ENCODE peak calls at places on chromosomes 16 and 17, in seven cellular contexts. One of them, this sample, is unnamed. For H3K27me3, the result is how much of the 10 kb centered on the place peaks cover.

GRCh38 chr16:11819798-11820197 is 22.7 kb upstream of the ZC3H7A start:
- DNase-seq in CD8-positive, alpha-beta memory T cell: no peak
- DNase-seq in stomach: no peak
- DNase-seq in cardiac muscle cell: no peak
- DNase-seq in spleen: no peak
- DNase-seq in adipocyte: no peak
- DNase-seq in adrenal gland: no peak
- DNase-seq in this sample: no peak

GRCh38 chr16:19517424-19518089 is 4.3 kb downstream of the GDE1 start:
- DNase-seq in cardiac muscle cell: no peak
- DNase-seq in spleen: no peak
- DNase-seq in stomach: no peak
- DNase-seq in adipocyte: peak
- DNase-seq in adrenal gland: no peak
- DNase-seq in CD8-positive, alpha-beta memory T cell: no peak
- DNase-seq in this sample: no peak

GRCh38 chr17:47663997-47664941 is 14.6 kb downstream of the KPNB1 start:
- DNase-seq in adrenal gland: peak
- DNase-seq in CD8-positive, alpha-beta memory T cell: peak
- DNase-seq in adipocyte: peak
- DNase-seq in stomach: peak
- DNase-seq in spleen: peak
- DNase-seq in cardiac muscle cell: peak
- DNase-seq in this sample: no peak

GRCh38 chr17:19384723-19385391 is 2.1 kb downstream of the MFAP4 start:
- DNase-seq in CD8-positive, alpha-beta memory T cell: no peak
- DNase-seq in adrenal gland: peak
- DNase-seq in adipocyte: peak
- DNase-seq in cardiac muscle cell: peak
- DNase-seq in stomach: peak
- DNase-seq in spleen: peak
- DNase-seq in this sample: peak

GRCh38 chr16:89084814-89085612 is 8.6 kb upstream of the ACSF3 start:
- DNase-seq in stomach: no peak
- DNase-seq in cardiac muscle cell: no peak
- DNase-seq in spleen: peak
- DNase-seq in CD8-positive, alpha-beta memory T cell: no peak
- DNase-seq in adipocyte: no peak
- DNase-seq in adrenal gland: peak
- DNase-seq in this sample: no peak

GRCh38 chr16:68387301-68387700 is 61.0 kb downstream of the SMPD3 start:
- DNase-seq in spleen: no peak
- DNase-seq in adrenal gland: peak
- DNase-seq in CD8-positive, alpha-beta memory T cell: no peak
- DNase-seq in cardiac muscle cell: no peak
- DNase-seq in adipocyte: no peak
- DNase-seq in stomach: peak
- DNase-seq in this sample: no peak

GRCh38 chr16:26078971-26079370 is 387.2 kb downstream of the HS3ST4 start:
- DNase-seq in spleen: no peak
- DNase-seq in CD8-positive, alpha-beta memory T cell: no peak
- DNase-seq in adrenal gland: no peak
- DNase-seq in cardiac muscle cell: no peak
- DNase-seq in adipocyte: no peak
- DNase-seq in stomach: no peak
- DNase-seq in this sample: no peak

GRCh38 chr16:11256657-11257130 is 690 bp upstream of the SOCS1 start:
- DNase-seq in adipocyte: peak
- DNase-seq in CD8-positive, alpha-beta memory T cell: no peak
- DNase-seq in adrenal gland: peak
- DNase-seq in stomach: peak
- DNase-seq in spleen: no peak
- DNase-seq in cardiac muscle cell: peak
- DNase-seq in this sample: no peak

GRCh38 chr17:71342726-71343125 is 778.1 kb upstream of the SOX9 start:
- DNase-seq in adipocyte: no peak
- DNase-seq in adrenal gland: no peak
- DNase-seq in CD8-positive, alpha-beta memory T cell: no peak
- DNase-seq in stomach: no peak
- DNase-seq in spleen: no peak
- DNase-seq in cardiac muscle cell: no peak
- DNase-seq in this sample: no peak

GRCh38 chr17:70622382-70623260 is 453.3 kb downstream of the KCNJ2 start:
- DNase-seq in spleen: no peak
- DNase-seq in adrenal gland: no peak
- DNase-seq in CD8-positive, alpha-beta memory T cell: no peak
- DNase-seq in cardiac muscle cell: peak
- DNase-seq in stomach: peak
- DNase-seq in adipocyte: peak
- DNase-seq in this sample: no peak

GRCh38 chr16:138049-138417 is 440 bp downstream of the NPRL3 start:
- DNase-seq in stomach: no peak
- DNase-seq in spleen: peak
- DNase-seq in CD8-positive, alpha-beta memory T cell: peak
- DNase-seq in cardiac muscle cell: peak
- DNase-seq in adipocyte: peak
- DNase-seq in adrenal gland: peak
- DNase-seq in this sample: no peak

GRCh38 chr16:58249388-58249779 is 45.4 kb downstream of the PRSS54 start:
- DNase-seq in CD8-positive, alpha-beta memory T cell: no peak
- DNase-seq in spleen: no peak
- DNase-seq in cardiac muscle cell: no peak
- DNase-seq in stomach: no peak
- DNase-seq in adipocyte: no peak
- DNase-seq in adrenal gland: no peak
- DNase-seq in this sample: no peak

GRCh38 chr17:68804777-68805176 is 150.4 kb downstream of the ABCA8 start:
- DNase-seq in adipocyte: no peak
- DNase-seq in cardiac muscle cell: no peak
- DNase-seq in adrenal gland: no peak
- DNase-seq in stomach: no peak
- DNase-seq in CD8-positive, alpha-beta memory T cell: no peak
- DNase-seq in spleen: no peak
- DNase-seq in this sample: no peak

GRCh38 chr16:21156767-21157467 is 1.6 kb upstream of the LDAF1 start:
- DNase-seq in adipocyte: peak
- DNase-seq in stomach: peak
- DNase-seq in spleen: no peak
- DNase-seq in CD8-positive, alpha-beta memory T cell: no peak
- DNase-seq in cardiac muscle cell: peak
- DNase-seq in adrenal gland: peak
- DNase-seq in this sample: no peak

GRCh38 chr17:79023886-79024771 is at the start of gene C1QTNF1:
- DNase-seq in CD8-positive, alpha-beta memory T cell: peak
- DNase-seq in cardiac muscle cell: peak
- DNase-seq in stomach: peak
- DNase-seq in adrenal gland: peak
- DNase-seq in spleen: peak
- DNase-seq in adipocyte: peak
- DNase-seq in this sample: no peak

GRCh38 chr16:58421529-58421928 is 29.3 kb downstream of the GINS3 start:
- DNase-seq in stomach: no peak
- DNase-seq in cardiac muscle cell: peak
- DNase-seq in adipocyte: no peak
- DNase-seq in spleen: no peak
- DNase-seq in CD8-positive, alpha-beta memory T cell: no peak
- DNase-seq in adrenal gland: peak
- DNase-seq in this sample: no peak

GRCh38 chr17:78674595-78675315 is 97.6 kb upstream of the DNAH17 start:
- DNase-seq in adipocyte: no peak
- DNase-seq in cardiac muscle cell: no peak
- DNase-seq in CD8-positive, alpha-beta memory T cell: no peak
- DNase-seq in spleen: peak
- DNase-seq in adrenal gland: no peak
- DNase-seq in stomach: no peak
- DNase-seq in this sample: no peak

GRCh38 chr16:48013476-48013875 is 142.3 kb downstream of the ABCC12 start:
- DNase-seq in cardiac muscle cell: peak
- DNase-seq in adipocyte: no peak
- DNase-seq in CD8-positive, alpha-beta memory T cell: no peak
- DNase-seq in spleen: no peak
- DNase-seq in stomach: no peak
- DNase-seq in adrenal gland: no peak
- DNase-seq in this sample: no peak

GRCh38 chr17:31674305-31674704 is 184.7 kb downstream of the COPRS start:
- DNase-seq in CD8-positive, alpha-beta memory T cell: no peak
- DNase-seq in adipocyte: peak
- DNase-seq in cardiac muscle cell: peak
- DNase-seq in adrenal gland: no peak
- DNase-seq in stomach: no peak
- DNase-seq in spleen: no peak
- DNase-seq in this sample: no peak

GRCh38 chr17:80594666-80595269 is 50.1 kb downstream of the RPTOR start:
- DNase-seq in cardiac muscle cell: no peak
- DNase-seq in stomach: no peak
- DNase-seq in adrenal gland: no peak
- DNase-seq in adipocyte: no peak
- DNase-seq in CD8-positive, alpha-beta memory T cell: no peak
- DNase-seq in spleen: no peak
- DNase-seq in this sample: no peak

GRCh38 chr16:63776034-63776433 is 1345.8 kb downstream of the CDH11 start:
- DNase-seq in cardiac muscle cell: no peak
- DNase-seq in stomach: no peak
- DNase-seq in adrenal gland: no peak
- DNase-seq in CD8-positive, alpha-beta memory T cell: no peak
- DNase-seq in adipocyte: no peak
- DNase-seq in spleen: no peak
- DNase-seq in this sample: no peak

GRCh38 chr16:78519896-78520295 is 420.4 kb downstream of the WWOX start:
- DNase-seq in stomach: no peak
- DNase-seq in cardiac muscle cell: no peak
- DNase-seq in CD8-positive, alpha-beta memory T cell: no peak
- DNase-seq in spleen: no peak
- DNase-seq in adrenal gland: no peak
- DNase-seq in adipocyte: no peak
- DNase-seq in this sample: no peak

GRCh38 chr17:73560661-73561060 is 83.6 kb downstream of the SDK2 start:
- DNase-seq in spleen: no peak
- DNase-seq in CD8-positive, alpha-beta memory T cell: no peak
- DNase-seq in adipocyte: no peak
- DNase-seq in adrenal gland: no peak
- DNase-seq in stomach: no peak
- DNase-seq in cardiac muscle cell: no peak
- DNase-seq in this sample: no peak

GRCh38 chr17:14672830-14673229 is 371.9 kb downstream of the HS3ST3B1 start:
- DNase-seq in cardiac muscle cell: peak
- DNase-seq in stomach: no peak
- DNase-seq in spleen: no peak
- DNase-seq in CD8-positive, alpha-beta memory T cell: no peak
- DNase-seq in adipocyte: peak
- DNase-seq in adrenal gland: peak
- DNase-seq in this sample: peak

GRCh38 chr17:27622914-27623313 is 8.1 kb upstream of the LGALS9 start:
- DNase-seq in adrenal gland: peak
- DNase-seq in stomach: no peak
- DNase-seq in adipocyte: no peak
- DNase-seq in cardiac muscle cell: no peak
- DNase-seq in CD8-positive, alpha-beta memory T cell: no peak
- DNase-seq in spleen: peak
- DNase-seq in this sample: no peak

DNA sequence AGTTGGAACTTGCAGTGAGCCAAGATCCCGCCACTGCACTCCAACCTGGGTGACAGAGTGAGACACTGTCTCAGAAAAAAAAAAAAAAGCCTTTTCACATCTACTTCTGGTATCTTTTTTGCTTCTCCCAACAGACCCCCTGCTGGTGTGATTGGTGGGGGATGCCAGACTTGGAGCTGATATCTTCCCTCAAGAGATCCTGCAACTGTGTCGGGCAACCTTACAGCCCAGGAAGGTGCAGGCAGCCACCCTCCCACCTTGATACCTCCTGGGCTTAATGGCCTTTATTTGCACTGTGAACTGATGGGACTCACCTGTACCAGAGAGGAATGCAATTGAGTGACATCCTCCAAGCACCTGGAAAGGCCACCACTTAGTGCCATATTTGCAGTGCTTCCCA is 142.3 kb downstream of the RGS9 start:
- DNase-seq in adipocyte: no peak
- DNase-seq in spleen: no peak
- DNase-seq in CD8-positive, alpha-beta memory T cell: no peak
- DNase-seq in cardiac muscle cell: no peak
- DNase-seq in adrenal gland: no peak
- DNase-seq in stomach: no peak
- DNase-seq in this sample: no peak
- H3K4me3 ChIP-seq in adipocyte: no peak
- H3K4me3 ChIP-seq in spleen: no peak
- H3K4me3 ChIP-seq in CD8-positive, alpha-beta memory T cell: no peak
- H3K4me3 ChIP-seq in cardiac muscle cell: no peak
- H3K4me3 ChIP-seq in adrenal gland: no peak
- H3K4me3 ChIP-seq in stomach: no peak
- H3K4me3 ChIP-seq in this sample: no peak

GRCh38 chr17:39601758-39602532 is 5.8 kb downstream of the NEUROD2 start:
- DNase-seq in adrenal gland: no peak
- DNase-seq in stomach: no peak
- DNase-seq in cardiac muscle cell: no peak
- DNase-seq in CD8-positive, alpha-beta memory T cell: no peak
- DNase-seq in adipocyte: no peak
- DNase-seq in spleen: no peak
- DNase-seq in this sample: no peak
- H3K27me3 ChIP-seq in adrenal gland: half or more
- H3K27me3 ChIP-seq in stomach: under half
- H3K27me3 ChIP-seq in cardiac muscle cell: half or more
- H3K27me3 ChIP-seq in CD8-positive, alpha-beta memory T cell: half or more
- H3K27me3 ChIP-seq in adipocyte: half or more
- H3K27me3 ChIP-seq in spleen: under half
- H3K27me3 ChIP-seq in this sample: half or more

DNA sequence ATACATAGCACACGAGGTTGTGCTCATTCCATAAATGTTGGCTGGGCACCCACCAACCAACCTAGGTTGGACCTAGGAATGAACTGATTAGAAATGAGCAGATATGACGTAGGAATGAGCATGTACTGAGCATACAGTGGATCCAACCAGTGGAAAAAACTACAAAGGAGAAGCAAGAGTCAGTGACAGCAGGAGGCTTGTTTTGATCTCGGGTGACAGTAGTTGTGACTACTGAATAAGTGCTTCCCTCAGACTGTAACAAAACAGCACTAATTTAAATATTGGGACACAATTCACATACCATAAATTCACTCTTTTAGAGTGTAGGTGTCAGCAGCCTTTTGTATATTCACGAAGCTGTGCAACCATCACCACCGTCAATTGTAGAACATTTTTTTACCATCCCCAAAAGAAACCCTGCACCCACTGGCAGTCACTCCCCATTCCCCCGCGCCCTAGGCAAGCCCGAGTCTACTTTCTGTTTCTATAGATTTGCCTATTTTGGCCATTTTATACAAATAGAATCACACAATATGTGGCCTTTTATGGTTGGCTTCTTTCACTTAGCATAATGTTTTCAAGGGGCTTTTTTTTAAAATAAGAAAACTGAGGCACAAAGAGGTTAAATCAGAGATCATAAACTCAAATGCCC is 7.0 kb downstream of the VAC14 start:
- DNase-seq in adrenal gland: no peak
- DNase-seq in stomach: no peak
- DNase-seq in cardiac muscle cell: no peak
- DNase-seq in CD8-positive, alpha-beta memory T cell: no peak
- DNase-seq in adipocyte: no peak
- DNase-seq in spleen: no peak
- DNase-seq in this sample: no peak
- H3K4me3 ChIP-seq in adrenal gland: no peak
- H3K4me3 ChIP-seq in stomach: no peak
- H3K4me3 ChIP-seq in cardiac muscle cell: no peak
- H3K4me3 ChIP-seq in CD8-positive, alpha-beta memory T cell: no peak
- H3K4me3 ChIP-seq in adipocyte: no peak
- H3K4me3 ChIP-seq in spleen: no peak
- H3K4me3 ChIP-seq in this sample: no peak

GRCh38 chr16:84293406-84293805 is 1.3 kb upstream of the WFDC1 start:
- DNase-seq in adipocyte: no peak
- DNase-seq in stomach: no peak
- DNase-seq in adrenal gland: no peak
- DNase-seq in spleen: no peak
- DNase-seq in cardiac muscle cell: no peak
- DNase-seq in CD8-positive, alpha-beta memory T cell: no peak
- DNase-seq in this sample: no peak
- H3K27me3 ChIP-seq in adipocyte: half or more
- H3K27me3 ChIP-seq in stomach: under half
- H3K27me3 ChIP-seq in adrenal gland: under half
- H3K27me3 ChIP-seq in spleen: under half
- H3K27me3 ChIP-seq in cardiac muscle cell: under half
- H3K27me3 ChIP-seq in CD8-positive, alpha-beta memory T cell: under half
- H3K27me3 ChIP-seq in this sample: under half

This sample was measured in BJ.